ENCODE peak calls at places on chromosome 3, in five cellular contexts. L is Panc1, N is RWPE1, U is Peyer's patch, Y is fibroblast of lung. P is an unnamed sample.

GRCh38 chr3:172107403-172107802 is 68.0 kb downstream of the FNDC3B start:
- DNase-seq in L (no peak), U (peak; percentile 62), Y (no peak), N (no peak), P (no peak)

GRCh38 chr3:38114052-38114874 is 22.7 kb downstream of the ACAA1 start:
- DNase-seq in Y (no peak), U (peak; percentile 44), L (no peak), N (no peak), P (no peak)

GRCh38 chr3:168424059-168424765 is 328.5 kb upstream of the GOLIM4 start:
- DNase-seq in U (no peak), Y (peak; percentile 79), L (no peak), N (no peak), P (no peak)

GRCh38 chr3:169147246-169148008 is 516.1 kb downstream of the MECOM start:
- DNase-seq in L (no peak), U (peak; percentile 58), Y (peak; percentile 78), N (peak; percentile 74), P (no peak)

GRCh38 chr3:46921871-46922271 is 44.4 kb downstream of the PTH1R start:
- DNase-seq in N (no peak), Y (no peak), L (no peak), U (no peak), P (no peak)

GRCh38 chr3:192812736-192813383 is 85.5 kb upstream of the FGF12 start:
- DNase-seq in N (peak; percentile 27), U (peak; percentile 65), L (peak; percentile 50), Y (peak; percentile 52), P (no peak)

GRCh38 chr3:143775401-143775970 is 72.8 kb downstream of the SLC9A9 start:
- DNase-seq in Y (peak; percentile 7), L (peak; percentile 22), N (peak; percentile 79), U (no peak), P (no peak)

GRCh38 chr3:81872566-81872965 is 111.1 kb upstream of the GBE1 start:
- DNase-seq in L (no peak), N (no peak), Y (no peak), U (no peak), P (no peak)

GRCh38 chr3:141979050-141979671 is 102.7 kb downstream of the ATP1B3 start:
- DNase-seq in U (no peak), L (peak; percentile 90), Y (peak; percentile 89), N (peak; percentile 29), P (peak; percentile 43)

GRCh38 chr3:177483182-177483967 is 286.1 kb upstream of the TBL1XR1 start:
- DNase-seq in L (no peak), Y (no peak), N (no peak), U (no peak), P (peak; percentile 78)

GRCh38 chr3:118968640-118969039 is 66.0 kb downstream of the IGSF11 start:
- DNase-seq in N (no peak), L (no peak), U (no peak), Y (no peak), P (no peak)

GRCh38 chr3:88005066-88005465 is 53.7 kb downstream of the CGGBP1 start:
- DNase-seq in N (peak; percentile 4), Y (peak; percentile 29), L (no peak), U (no peak), P (no peak)

GRCh38 chr3:195071011-195071728 is 199.8 kb downstream of the XXYLT1 start:
- DNase-seq in N (no peak), L (no peak), U (peak; percentile 28), Y (no peak), P (no peak)

GRCh38 chr3:191721390-191721801 is 260.4 kb downstream of the PYDC2 start:
- DNase-seq in Y (peak; percentile 5), L (no peak), N (no peak), U (no peak), P (no peak)

GRCh38 chr3:63595221-63595620 is 57.3 kb upstream of the SNTN start:
- DNase-seq in Y (no peak), U (no peak), N (no peak), L (no peak), P (no peak)

GRCh38 chr3:63593779-63594178 is 58.7 kb upstream of the SNTN start:
- DNase-seq in Y (no peak), L (no peak), N (no peak), U (no peak), P (no peak)

DNA sequence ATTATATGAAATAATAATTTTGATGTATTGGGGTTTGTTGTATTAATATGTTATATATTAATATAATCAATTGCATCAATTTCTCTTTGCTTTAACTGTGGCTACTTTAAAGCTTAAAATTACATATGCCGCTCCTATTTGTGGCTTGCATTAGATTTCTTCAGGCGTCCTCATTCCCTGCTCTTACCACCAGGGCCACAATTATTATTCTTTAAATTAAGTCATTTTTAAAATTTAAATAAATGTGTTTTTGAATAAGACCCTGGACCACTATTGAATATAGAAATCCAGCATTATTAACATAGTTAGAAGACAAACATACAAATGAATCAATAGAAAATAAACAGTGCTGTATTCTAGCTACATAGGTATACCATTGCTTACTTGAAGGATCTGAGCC is 55.5 kb upstream of the SNTN start:
- DNase-seq in N (no peak), U (no peak), Y (no peak), L (no peak), P (no peak)
- H3K27ac ChIP-seq in N (no peak overlapping the region), U (no peak overlapping the region), Y (no peak overlapping the region), L (no peak overlapping the region), P (no peak overlapping the region)

GRCh38 chr3:115834068-115834467 is 210.8 kb downstream of the GAP43 start:
- DNase-seq in Y (peak; percentile 91), U (no peak), N (peak; percentile 26), L (no peak), P (peak; percentile 31)
- H3K27ac ChIP-seq in Y (no peak overlapping the region), U (no peak overlapping the region), N (no peak overlapping the region), L (no peak overlapping the region), P (no peak overlapping the region)

GRCh38 chr3:17979911-17980310 is 237.5 kb upstream of the TBC1D5 start:
- DNase-seq in L (no peak), Y (no peak), N (no peak), U (no peak), P (no peak)

GRCh38 chr3:17985658-17986392 is 243.4 kb upstream of the TBC1D5 start:
- DNase-seq in Y (no peak), N (no peak), L (no peak), U (no peak), P (peak; percentile 3)

GRCh38 chr3:17982211-17982880 is 239.9 kb upstream of the TBC1D5 start:
- DNase-seq in Y (no peak), N (no peak), U (no peak), L (no peak), P (no peak)

GRCh38 chr3:17986393-17986816 is 244.0 kb upstream of the TBC1D5 start:
- DNase-seq in N (no peak), Y (no peak), L (no peak), U (no peak), P (no peak)

DNA sequence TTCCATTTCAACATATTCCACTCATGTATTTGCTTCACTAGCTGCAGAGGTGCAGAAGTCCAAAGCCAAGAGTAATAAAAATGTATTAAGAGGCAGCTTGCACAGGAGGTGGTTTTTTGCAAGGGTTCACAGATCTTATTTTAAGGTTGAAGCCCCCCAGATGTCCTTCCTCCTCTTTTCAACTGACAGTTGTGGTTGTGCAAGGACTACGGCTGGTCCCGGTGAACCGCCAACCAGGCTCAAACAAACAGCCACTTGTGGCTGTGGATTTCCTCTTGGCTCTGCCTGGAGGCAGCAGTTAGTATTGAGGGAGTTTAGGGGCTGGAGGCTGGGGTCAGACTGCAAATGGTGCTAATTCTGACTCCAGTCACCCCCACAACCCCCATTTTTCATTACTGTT is 240.7 kb upstream of the TBC1D5 start:
- DNase-seq in N (no peak), U (no peak), Y (no peak), L (no peak), P (no peak)
- H3K27ac ChIP-seq in N (no peak overlapping the region), U (no peak overlapping the region), Y (no peak overlapping the region), L (no peak overlapping the region), P (no peak overlapping the region)

DNA sequence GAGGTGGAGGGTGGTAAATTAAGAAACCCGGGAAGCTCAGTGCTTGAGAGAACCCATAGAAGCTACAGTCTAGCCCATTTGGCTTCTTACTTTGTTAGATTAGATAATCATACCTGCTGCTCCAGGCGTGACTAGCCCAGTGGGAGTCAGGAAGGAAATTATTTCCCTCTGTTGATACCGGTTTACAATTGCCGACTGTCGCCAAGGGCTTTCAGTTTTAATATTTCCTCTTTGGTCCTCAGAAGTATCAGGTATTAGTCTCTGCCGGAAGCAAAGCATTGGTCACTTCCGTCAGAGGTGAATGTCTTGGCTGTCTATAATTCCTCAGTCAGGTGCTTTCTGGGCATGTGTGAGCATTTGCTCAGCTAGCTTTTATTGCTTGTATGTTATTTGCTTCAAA is 75.2 kb downstream of the LPP start:
- DNase-seq in U (no peak), L (no peak), Y (no peak), N (no peak), P (no peak)
- H3K27ac ChIP-seq in U (no peak overlapping the region), L (no peak overlapping the region), Y (no peak overlapping the region), N (no peak overlapping the region), P (no peak overlapping the region)

DNA sequence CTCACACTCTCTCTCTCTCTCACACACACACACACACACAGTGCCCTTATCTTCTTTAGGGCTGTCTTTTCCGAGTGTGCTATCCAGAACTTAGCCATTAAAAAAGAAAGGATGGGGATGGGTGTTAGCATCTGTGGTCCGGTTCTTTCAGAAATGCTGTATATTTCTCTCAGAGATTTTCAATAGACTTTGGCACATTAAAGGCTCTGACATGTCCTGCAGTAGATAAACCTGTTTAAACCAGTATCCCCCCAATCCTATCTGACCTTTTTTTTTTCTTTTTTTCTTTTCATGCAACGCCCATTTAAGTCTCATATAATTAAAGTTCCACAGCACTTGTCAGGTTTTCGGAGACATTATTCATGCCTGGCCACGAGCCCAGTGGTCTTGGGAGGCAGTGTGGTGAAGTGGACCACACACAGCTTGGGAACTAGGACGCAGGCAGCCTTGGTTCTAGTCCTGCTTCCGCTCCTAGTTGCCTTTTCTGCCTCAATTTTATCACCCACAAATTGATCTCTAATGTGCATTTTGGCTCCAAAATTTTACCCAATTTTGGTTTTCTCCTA is 13.3 kb downstream of the CAV3 start:
- DNase-seq in U (no peak), Y (peak; percentile 53), L (no peak), N (no peak), P (no peak)
- H3K27ac ChIP-seq in U (no peak overlapping the region), Y (no peak overlapping the region), L (no peak overlapping the region), N (no peak overlapping the region), P (no peak overlapping the region)

DNA sequence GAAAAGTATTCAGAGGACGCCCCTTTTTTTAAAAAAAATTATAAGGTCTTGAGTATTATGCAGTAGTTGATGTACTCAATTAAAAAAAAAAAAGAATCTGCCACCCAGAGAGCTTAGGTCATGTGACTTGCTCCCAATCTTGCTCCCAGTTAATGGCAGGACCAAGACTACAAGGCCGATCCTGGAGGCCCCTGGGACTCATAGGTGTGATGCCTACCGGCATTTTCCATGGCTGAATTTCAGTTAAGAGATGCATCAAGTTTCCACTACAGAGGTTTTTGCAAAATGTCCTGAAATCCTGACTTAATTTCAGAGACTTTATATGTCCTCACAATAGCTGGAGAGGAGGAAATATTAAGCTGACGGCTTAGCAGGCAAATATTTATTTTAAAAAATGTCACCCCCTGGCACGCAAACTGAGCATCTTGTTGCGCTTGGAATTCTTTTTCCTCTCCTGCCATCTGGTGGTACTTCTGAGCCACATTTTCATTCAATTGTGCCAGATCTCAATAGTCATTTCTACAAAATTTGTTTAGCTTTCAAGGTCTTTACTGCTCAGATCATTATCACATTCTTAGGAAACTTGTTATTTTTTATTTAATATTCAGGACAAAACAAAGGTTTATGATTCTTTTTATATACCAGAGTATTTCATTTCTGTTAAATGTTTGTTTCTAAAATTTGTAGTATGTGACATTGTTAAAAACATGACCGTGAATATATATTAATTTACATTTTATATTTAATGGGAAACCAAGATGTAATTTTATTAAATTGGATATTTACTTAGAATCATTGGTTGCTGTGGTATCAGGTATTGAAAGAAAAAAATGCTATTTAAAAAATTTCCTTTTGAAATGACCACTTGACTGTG is 189.1 kb upstream of the THRB start:
- DNase-seq in L (peak; percentile 36), Y (peak; percentile 56), U (no peak), N (peak; percentile 34), P (no peak)
- H3K27ac ChIP-seq in L (no peak overlapping the region), Y (peak overlapping the region; percentile 26), U (no peak overlapping the region), N (no peak overlapping the region), P (peak overlapping the region; percentile 41)

P was measured in epithelial cell of prostate.